ENCODE peak calls at places on chromosome 19, in ten cellular contexts. One of them, this sample, is unnamed.

GRCh38 chr19:1440418-1440801 is 2.2 kb downstream of the RPS15 start:
- DNase-seq in GM13977: no peak
- DNase-seq in HFFc6: no peak
- DNase-seq in adrenal gland: no peak
- DNase-seq in neural progenitor cell: no peak
- DNase-seq in D721Med: no peak
- DNase-seq in PC-3: no peak
- DNase-seq in AG09309: no peak
- DNase-seq in fibroblast of lung: no peak
- DNase-seq in B cell: no peak
- DNase-seq in this sample: no peak

GRCh38 chr19:3687774-3688706 is 12.2 kb downstream of the PIP5K1C start:
- DNase-seq in GM13977: peak; percentile 80
- DNase-seq in HFFc6: no peak
- DNase-seq in adrenal gland: peak; percentile 20
- DNase-seq in neural progenitor cell: peak; percentile 47
- DNase-seq in D721Med: no peak
- DNase-seq in PC-3: no peak
- DNase-seq in AG09309: no peak
- DNase-seq in fibroblast of lung: no peak
- DNase-seq in B cell: peak; percentile 82
- DNase-seq in this sample: peak; percentile 82

GRCh38 chr19:35114656-35115537 is 726 bp upstream of the FXYD3 start:
- DNase-seq in GM13977: peak; percentile 89
- DNase-seq in HFFc6: no peak
- DNase-seq in adrenal gland: peak; percentile 61
- DNase-seq in neural progenitor cell: peak; percentile 85
- DNase-seq in D721Med: peak; percentile 97
- DNase-seq in PC-3: peak; percentile 62
- DNase-seq in AG09309: no peak
- DNase-seq in fibroblast of lung: peak; percentile 48
- DNase-seq in B cell: peak; percentile 71
- DNase-seq in this sample: no peak

GRCh38 chr19:49881672-49882394 is 4.3 kb downstream of the TBC1D17 start:
- DNase-seq in GM13977: no peak
- DNase-seq in HFFc6: no peak
- DNase-seq in adrenal gland: no peak
- DNase-seq in neural progenitor cell: peak; percentile 41
- DNase-seq in D721Med: no peak
- DNase-seq in PC-3: peak; percentile 20
- DNase-seq in AG09309: no peak
- DNase-seq in fibroblast of lung: no peak
- DNase-seq in B cell: no peak
- DNase-seq in this sample: no peak

GRCh38 chr19:55365922-55366321 is 2.9 kb upstream of the GARIN5B start:
- DNase-seq in GM13977: no peak
- DNase-seq in HFFc6: no peak
- DNase-seq in adrenal gland: no peak
- DNase-seq in neural progenitor cell: no peak
- DNase-seq in D721Med: no peak
- DNase-seq in PC-3: no peak
- DNase-seq in AG09309: no peak
- DNase-seq in fibroblast of lung: no peak
- DNase-seq in B cell: no peak
- DNase-seq in this sample: no peak

GRCh38 chr19:7968008-7968795 is 24.7 kb upstream of the TIMM44 start:
- DNase-seq in GM13977: no peak
- DNase-seq in HFFc6: no peak
- DNase-seq in adrenal gland: no peak
- DNase-seq in neural progenitor cell: no peak
- DNase-seq in D721Med: no peak
- DNase-seq in PC-3: no peak
- DNase-seq in AG09309: no peak
- DNase-seq in fibroblast of lung: no peak
- DNase-seq in B cell: no peak
- DNase-seq in this sample: no peak

GRCh38 chr19:30649934-30650614 is 277.9 kb downstream of the ZNF536 start:
- DNase-seq in GM13977: peak; percentile 75
- DNase-seq in HFFc6: peak; percentile 34
- DNase-seq in adrenal gland: peak; percentile 61
- DNase-seq in neural progenitor cell: peak; percentile 68
- DNase-seq in D721Med: peak; percentile 72
- DNase-seq in PC-3: peak; percentile 54
- DNase-seq in AG09309: no peak
- DNase-seq in fibroblast of lung: peak; percentile 70
- DNase-seq in B cell: no peak
- DNase-seq in this sample: peak; percentile 59

GRCh38 chr19:55525289-55526101 is 11.4 kb downstream of the SBK2 start:
- DNase-seq in GM13977: no peak
- DNase-seq in HFFc6: no peak
- DNase-seq in adrenal gland: no peak
- DNase-seq in neural progenitor cell: no peak
- DNase-seq in D721Med: no peak
- DNase-seq in PC-3: no peak
- DNase-seq in AG09309: no peak
- DNase-seq in fibroblast of lung: no peak
- DNase-seq in B cell: no peak
- DNase-seq in this sample: no peak

GRCh38 chr19:18895038-18895827 is 725 bp downstream of the CERS1 start:
- DNase-seq in GM13977: peak; percentile 78
- DNase-seq in HFFc6: peak; percentile 13
- DNase-seq in adrenal gland: no peak
- DNase-seq in neural progenitor cell: peak; percentile 90
- DNase-seq in D721Med: peak; percentile 72
- DNase-seq in PC-3: peak; percentile 53
- DNase-seq in AG09309: no peak
- DNase-seq in fibroblast of lung: peak; percentile 31
- DNase-seq in B cell: no peak
- DNase-seq in this sample: peak; percentile 86

GRCh38 chr19:15368798-15369593 is 10.6 kb downstream of the AKAP8 start:
- DNase-seq in GM13977: no peak
- DNase-seq in HFFc6: no peak
- DNase-seq in adrenal gland: no peak
- DNase-seq in neural progenitor cell: no peak
- DNase-seq in D721Med: no peak
- DNase-seq in PC-3: no peak
- DNase-seq in AG09309: no peak
- DNase-seq in fibroblast of lung: no peak
- DNase-seq in B cell: no peak
- DNase-seq in this sample: no peak

GRCh38 chr19:55638864-55639359 is 1.9 kb upstream of the ZNF580 start:
- DNase-seq in GM13977: no peak
- DNase-seq in HFFc6: peak; percentile 24
- DNase-seq in adrenal gland: peak; percentile 55
- DNase-seq in neural progenitor cell: peak; percentile 52
- DNase-seq in D721Med: no peak
- DNase-seq in PC-3: peak; percentile 64
- DNase-seq in AG09309: no peak
- DNase-seq in fibroblast of lung: peak; percentile 33
- DNase-seq in B cell: peak; percentile 61
- DNase-seq in this sample: no peak

GRCh38 chr19:3479819-3480215 is 508 bp downstream of the SMIM24 start:
- DNase-seq in GM13977: no peak
- DNase-seq in HFFc6: no peak
- DNase-seq in adrenal gland: no peak
- DNase-seq in neural progenitor cell: no peak
- DNase-seq in D721Med: no peak
- DNase-seq in PC-3: no peak
- DNase-seq in AG09309: no peak
- DNase-seq in fibroblast of lung: no peak
- DNase-seq in B cell: no peak
- DNase-seq in this sample: no peak

GRCh38 chr19:6478815-6479214 is 2.8 kb downstream of the DENND1C start:
- DNase-seq in GM13977: no peak
- DNase-seq in HFFc6: no peak
- DNase-seq in adrenal gland: no peak
- DNase-seq in neural progenitor cell: no peak
- DNase-seq in D721Med: no peak
- DNase-seq in PC-3: no peak
- DNase-seq in AG09309: no peak
- DNase-seq in fibroblast of lung: no peak
- DNase-seq in B cell: no peak
- DNase-seq in this sample: no peak

GRCh38 chr19:6475321-6476108 is 6.1 kb downstream of the DENND1C start:
- DNase-seq in GM13977: no peak
- DNase-seq in HFFc6: no peak
- DNase-seq in adrenal gland: peak; percentile 39
- DNase-seq in neural progenitor cell: peak; percentile 55
- DNase-seq in D721Med: no peak
- DNase-seq in PC-3: no peak
- DNase-seq in AG09309: no peak
- DNase-seq in fibroblast of lung: no peak
- DNase-seq in B cell: no peak
- DNase-seq in this sample: no peak

GRCh38 chr19:6476896-6477431 is 4.6 kb downstream of the DENND1C start:
- DNase-seq in GM13977: no peak
- DNase-seq in HFFc6: no peak
- DNase-seq in adrenal gland: no peak
- DNase-seq in neural progenitor cell: peak; percentile 30
- DNase-seq in D721Med: no peak
- DNase-seq in PC-3: no peak
- DNase-seq in AG09309: no peak
- DNase-seq in fibroblast of lung: no peak
- DNase-seq in B cell: no peak
- DNase-seq in this sample: no peak

GRCh38 chr19:6473652-6474051 is 7.9 kb downstream of the DENND1C start:
- DNase-seq in GM13977: no peak
- DNase-seq in HFFc6: no peak
- DNase-seq in adrenal gland: no peak
- DNase-seq in neural progenitor cell: no peak
- DNase-seq in D721Med: no peak
- DNase-seq in PC-3: peak; percentile 38
- DNase-seq in AG09309: no peak
- DNase-seq in fibroblast of lung: no peak
- DNase-seq in B cell: no peak
- DNase-seq in this sample: no peak

DNA sequence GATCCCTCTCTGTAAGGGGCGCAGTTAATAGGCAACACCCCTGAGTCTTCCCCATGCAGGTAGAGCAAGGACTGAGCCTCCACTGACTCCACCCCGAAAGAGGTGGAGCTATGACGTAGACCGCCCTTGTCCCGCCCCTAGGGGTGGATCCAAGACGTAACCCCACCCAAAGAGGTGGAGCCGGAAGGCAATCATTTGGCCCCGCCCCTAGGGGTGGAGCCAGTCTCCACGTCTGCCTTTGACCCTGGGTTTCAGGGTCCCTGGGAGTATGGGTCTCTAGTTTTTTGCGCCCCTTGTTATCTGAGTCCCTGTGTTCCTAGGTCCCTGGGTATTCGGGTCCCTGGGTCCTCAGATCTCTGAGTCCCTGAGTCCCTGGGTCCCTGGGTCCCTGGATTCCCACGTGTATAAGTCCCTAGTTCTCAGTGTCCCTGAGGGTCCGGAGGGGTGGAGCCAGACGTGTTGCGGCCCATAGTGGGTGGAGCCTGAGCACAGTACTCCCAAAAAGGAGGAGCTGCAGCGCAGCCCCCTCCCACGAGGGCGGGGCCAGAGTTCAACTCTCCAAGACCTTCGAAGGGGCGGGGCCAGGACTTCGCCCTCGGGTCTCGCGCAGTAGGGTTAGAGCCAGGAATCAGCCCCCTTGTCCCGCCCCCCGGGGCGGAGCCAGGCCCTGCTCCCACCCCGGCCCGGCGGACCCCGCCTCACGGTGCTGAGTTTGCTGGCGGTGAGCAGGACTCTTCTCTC is 5.3 kb downstream of the DENND1C start:
- DNase-seq in GM13977: peak; percentile 83
- DNase-seq in HFFc6: peak; percentile 4
- DNase-seq in adrenal gland: peak; percentile 98
- DNase-seq in neural progenitor cell: peak; percentile 99
- DNase-seq in D721Med: no peak
- DNase-seq in PC-3: peak; percentile 68
- DNase-seq in AG09309: no peak
- DNase-seq in fibroblast of lung: peak; percentile 37
- DNase-seq in B cell: no peak
- DNase-seq in this sample: no peak
- TF ChIP-seq CTCF in GM13977: peak; percentile 9
- TF ChIP-seq CTCF in HFFc6: no peak
- TF ChIP-seq CTCF in adrenal gland: no peak
- TF ChIP-seq CTCF in neural progenitor cell: no peak
- TF ChIP-seq CTCF in D721Med: no peak
- TF ChIP-seq CTCF in PC-3: no peak
- TF ChIP-seq CTCF in AG09309: no peak
- TF ChIP-seq CTCF in fibroblast of lung: no peak
- TF ChIP-seq CTCF in B cell: no peak
- TF ChIP-seq CTCF in this sample: no peak

DNA sequence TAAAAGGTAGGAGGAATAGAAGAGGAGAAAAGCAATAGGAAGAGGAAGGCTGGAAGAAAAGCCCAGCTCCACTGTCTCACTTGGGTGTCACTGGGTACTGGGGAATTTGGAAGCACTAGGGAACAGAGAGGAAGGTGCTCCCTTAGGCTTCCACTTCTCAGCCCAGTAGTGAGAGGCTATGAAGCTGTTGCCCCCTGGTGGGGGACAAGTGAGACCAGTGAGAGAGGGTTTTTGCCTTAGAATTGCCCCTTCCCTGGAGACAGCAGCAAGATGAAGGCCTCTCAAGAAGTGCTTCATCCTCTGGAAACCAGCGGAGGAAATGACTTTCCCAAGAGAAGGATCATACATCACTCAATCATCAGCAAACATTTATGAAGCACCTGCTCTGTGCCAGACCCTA is 4.7 kb upstream of the ZNF606 start:
- DNase-seq in GM13977: no peak
- DNase-seq in HFFc6: no peak
- DNase-seq in adrenal gland: no peak
- DNase-seq in neural progenitor cell: no peak
- DNase-seq in D721Med: no peak
- DNase-seq in PC-3: no peak
- DNase-seq in AG09309: no peak
- DNase-seq in fibroblast of lung: no peak
- DNase-seq in B cell: no peak
- DNase-seq in this sample: no peak
- TF ChIP-seq CTCF in GM13977: no peak
- TF ChIP-seq CTCF in HFFc6: peak; percentile 29
- TF ChIP-seq CTCF in adrenal gland: no peak
- TF ChIP-seq CTCF in neural progenitor cell: peak; percentile 11
- TF ChIP-seq CTCF in D721Med: peak; percentile 10
- TF ChIP-seq CTCF in PC-3: no peak
- TF ChIP-seq CTCF in AG09309: no peak
- TF ChIP-seq CTCF in fibroblast of lung: no peak
- TF ChIP-seq CTCF in B cell: no peak
- TF ChIP-seq CTCF in this sample: no peak

GRCh38 chr19:43595999-43596841 is at the start of the genes IRGQ and ZNF576:
- DNase-seq in GM13977: peak; percentile 99
- DNase-seq in HFFc6: peak; percentile 99
- DNase-seq in adrenal gland: peak; percentile 100
- DNase-seq in neural progenitor cell: peak; percentile 100
- DNase-seq in D721Med: peak; percentile 84
- DNase-seq in PC-3: peak; percentile 99
- DNase-seq in AG09309: peak; percentile 96
- DNase-seq in fibroblast of lung: peak; percentile 99
- DNase-seq in B cell: peak; percentile 100
- DNase-seq in this sample: peak; percentile 100
- TF ChIP-seq CTCF in GM13977: peak; percentile 12
- TF ChIP-seq CTCF in HFFc6: peak; percentile 54
- TF ChIP-seq CTCF in adrenal gland: no peak
- TF ChIP-seq CTCF in neural progenitor cell: no peak
- TF ChIP-seq CTCF in D721Med: no peak
- TF ChIP-seq CTCF in PC-3: no peak
- TF ChIP-seq CTCF in AG09309: no peak
- TF ChIP-seq CTCF in fibroblast of lung: no peak
- TF ChIP-seq CTCF in B cell: no peak
- TF ChIP-seq CTCF in this sample: no peak

GRCh38 chr19:48608798-48609263 is 2.3 kb downstream of the SPACA4 start:
- DNase-seq in GM13977: peak; percentile 84
- DNase-seq in HFFc6: no peak
- DNase-seq in adrenal gland: peak; percentile 61
- DNase-seq in neural progenitor cell: peak; percentile 68
- DNase-seq in D721Med: peak; percentile 70
- DNase-seq in PC-3: peak; percentile 35
- DNase-seq in AG09309: no peak
- DNase-seq in fibroblast of lung: no peak
- DNase-seq in B cell: peak; percentile 79
- DNase-seq in this sample: no peak
- TF ChIP-seq CTCF in GM13977: peak; percentile 76
- TF ChIP-seq CTCF in HFFc6: peak; percentile 71
- TF ChIP-seq CTCF in adrenal gland: peak; percentile 38
- TF ChIP-seq CTCF in neural progenitor cell: peak; percentile 65
- TF ChIP-seq CTCF in D721Med: peak; percentile 63
- TF ChIP-seq CTCF in PC-3: peak; percentile 55
- TF ChIP-seq CTCF in AG09309: peak; percentile 68
- TF ChIP-seq CTCF in fibroblast of lung: peak; percentile 55
- TF ChIP-seq CTCF in B cell: peak; percentile 69
- TF ChIP-seq CTCF in this sample: peak; percentile 48

This sample was measured in osteocyte.